ENCODE peak calls at places on chromosomes 1 and 21, in six cellular contexts. L is CD4-positive, CD25-positive, alpha-beta regulatory T cell; N is naive thymus-derived CD4-positive, alpha-beta T cell; Z is body of pancreas; O is heart right ventricle; T is Panc1. E is an unnamed sample.
A peak's percentile ranks its signal among the peaks of the same experiment; 100 is the strongest.

GRCh38 chr1:230986976-230987375 is 8.1 kb downstream of the ARV1 start:
- DNase-seq in L (no peak), N (no peak), Z (no peak), O (no peak), T (no peak), E (no peak)

GRCh38 chr1:226995966-226996332 is 55.9 kb downstream of the COQ8A start:
- DNase-seq in L (no peak), N (no peak), Z (no peak), O (no peak), T (no peak), E (no peak)

GRCh38 chr21:26909972-26910371 is 56.9 kb downstream of the ADAMTS5 start:
- DNase-seq in L (no peak), N (no peak), Z (no peak), O (peak; percentile 7), T (no peak), E (no peak)

GRCh38 chr21:41961282-41961701 is 7.5 kb upstream of the C2CD2 start:
- DNase-seq in L (no peak), N (no peak), Z (no peak), O (no peak), T (no peak), E (no peak)

GRCh38 chr21:37155216-37155615 is 82.2 kb downstream of the TTC3 start:
- DNase-seq in L (no peak), N (no peak), Z (no peak), O (no peak), T (no peak), E (no peak)

GRCh38 chr1:59126361-59126760 is 170.5 kb upstream of the FGGY start:
- DNase-seq in L (no peak), N (no peak), Z (no peak), O (no peak), T (no peak), E (no peak)

GRCh38 chr1:96633695-96634094 is 87.9 kb upstream of the PTBP2 start:
- DNase-seq in L (no peak), N (no peak), Z (no peak), O (no peak), T (no peak), E (no peak)

GRCh38 chr21:37430184-37430821 is 63.7 kb downstream of the DYRK1A start:
- DNase-seq in L (peak; percentile 16), N (no peak), Z (no peak), O (no peak), T (no peak), E (no peak)

GRCh38 chr1:228337711-228338520 is 68.7 kb downstream of the TRIM11 start:
- DNase-seq in L (no peak), N (no peak), Z (peak; percentile 4), O (no peak), T (no peak), E (no peak)

GRCh38 chr1:225870883-225871282 is 11.3 kb downstream of the TMEM63A start:
- DNase-seq in L (no peak), N (no peak), Z (no peak), O (no peak), T (no peak), E (no peak)

GRCh38 chr1:178134061-178134460 is 40.2 kb downstream of the RASAL2 start:
- DNase-seq in L (no peak), N (no peak), Z (no peak), O (peak; percentile 69), T (no peak), E (no peak)

GRCh38 chr1:40901886-40902633 is 39.9 kb upstream of the CITED4 start:
- DNase-seq in L (no peak), N (no peak), Z (no peak), O (peak; percentile 10), T (no peak), E (no peak)

GRCh38 chr1:33612877-33613487 is 140.5 kb downstream of the ZSCAN20 start:
- DNase-seq in L (peak; percentile 35), N (no peak), Z (peak; percentile 77), O (peak; percentile 70), T (peak; percentile 36), E (no peak)

GRCh38 chr1:61445269-61445825 is 279.6 kb downstream of the TM2D1 start:
- DNase-seq in L (no peak), N (no peak), Z (no peak), O (no peak), T (no peak), E (no peak)
- H3K4me1 ChIP-seq in L (no peaks in the 10 kb centered on the region), N (no peaks in the 10 kb centered on the region), Z (peaks cover 4% of the 10 kb centered on the region), O (peaks cover 88% of the 10 kb centered on the region), T (no peaks in the 10 kb centered on the region), E (no peaks in the 10 kb centered on the region)

GRCh38 chr1:172907834-172908326 is 142.9 kb downstream of the TNFSF18 start:
- DNase-seq in L (no peak), N (no peak), Z (no peak), O (no peak), T (no peak), E (no peak)
- H3K27ac ChIP-seq in L (no peak overlapping the region), N (no peak overlapping the region), Z (no peak overlapping the region), O (no peak overlapping the region), T (no peak overlapping the region), E (no peak overlapping the region)

GRCh38 chr21:10639123-10639522 is 117.7 kb downstream of the TPTE start:
- DNase-seq in L (no peak), N (no peak), Z (no peak), O (no peak), T (no peak), E (no peak)
- H3K9me3 ChIP-seq in L (peaks cover 18% of the 10 kb centered on the region), N (peaks cover 42% of the 10 kb centered on the region), Z (no peaks in the 10 kb centered on the region), O (peaks cover 89% of the 10 kb centered on the region), T (no peaks in the 10 kb centered on the region), E (no peaks in the 10 kb centered on the region)

GRCh38 chr1:169452921-169453320 is 25.6 kb upstream of the CCDC181 start:
- DNase-seq in L (no peak), N (no peak), Z (no peak), O (no peak), T (no peak), E (no peak)
- H3K4me1 ChIP-seq in L (no peaks in the 10 kb centered on the region), N (no peaks in the 10 kb centered on the region), Z (no peaks in the 10 kb centered on the region), O (no peaks in the 10 kb centered on the region), T (no peaks in the 10 kb centered on the region), E (no peaks in the 10 kb centered on the region)

GRCh38 chr1:24545673-24546072 is 10.2 kb upstream of the NCMAP start:
- DNase-seq in L (no peak), N (no peak), Z (no peak), O (no peak), T (no peak), E (no peak)

GRCh38 chr1:24540906-24541710 is 14.8 kb upstream of the NCMAP start:
- DNase-seq in L (peak; percentile 62), N (no peak), Z (peak; percentile 71), O (no peak), T (peak; percentile 28), E (no peak)

GRCh38 chr1:24544239-24544638 is 11.6 kb upstream of the NCMAP start:
- DNase-seq in L (no peak), N (no peak), Z (no peak), O (no peak), T (no peak), E (no peak)

GRCh38 chr1:24540051-24540905 is 15.6 kb upstream of the NCMAP start:
- DNase-seq in L (peak; percentile 40), N (no peak), Z (no peak), O (no peak), T (no peak), E (no peak)

DNA sequence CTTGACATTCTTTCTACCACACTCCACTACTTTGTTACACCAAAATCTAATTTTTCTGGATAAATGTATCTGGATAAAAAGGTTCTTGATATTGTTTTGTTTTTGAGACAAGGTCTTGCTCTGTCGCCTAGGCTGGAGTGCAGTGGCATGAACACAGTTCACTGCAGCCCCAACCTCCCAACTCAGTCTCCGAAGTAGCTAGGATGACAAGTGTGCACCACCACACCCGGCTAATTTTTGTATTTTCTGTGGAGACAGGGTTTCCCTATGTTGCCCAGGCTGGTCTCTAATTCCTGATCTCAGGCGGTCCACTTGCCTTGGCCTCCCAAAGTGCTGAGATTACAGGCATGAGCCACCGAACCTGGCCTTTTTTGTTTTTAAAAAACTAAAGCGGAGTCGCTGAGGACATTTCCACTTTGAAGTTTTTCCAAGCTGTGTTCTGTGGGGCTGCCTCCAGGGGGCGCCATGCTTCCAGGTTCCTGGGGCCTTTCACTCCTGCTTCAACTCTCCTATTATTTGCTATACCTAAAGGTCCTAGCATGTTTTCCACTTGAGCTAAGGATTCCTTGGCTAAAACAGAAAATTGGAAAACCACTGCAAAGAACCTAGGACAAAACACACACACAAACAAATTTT is 14.1 kb upstream of the NCMAP start:
- DNase-seq in L (no peak), N (no peak), Z (peak; percentile 44), O (no peak), T (no peak), E (no peak)
- H3K27ac ChIP-seq in L (peak overlapping the region; percentile 67), N (peak overlapping the region; percentile 38), Z (peak overlapping the region; percentile 63), O (no peak overlapping the region), T (peak overlapping the region; percentile 72), E (no peak overlapping the region)

GRCh38 chr1:2985694-2986548 is 35.3 kb upstream of the ACTRT2 start:
- DNase-seq in L (no peak), N (no peak), Z (no peak), O (no peak), T (no peak), E (no peak)
- H3K9me3 ChIP-seq in L (no peaks in the 10 kb centered on the region), N (no peaks in the 10 kb centered on the region), Z (no peaks in the 10 kb centered on the region), O (no peaks in the 10 kb centered on the region), T (no peaks in the 10 kb centered on the region), E (no peaks in the 10 kb centered on the region)

GRCh38 chr1:209037064-209037463 is 546.5 kb upstream of the CAMK1G start:
- DNase-seq in L (no peak), N (no peak), Z (no peak), O (no peak), T (no peak), E (no peak)

GRCh38 chr1:209040351-209040750 is 543.2 kb upstream of the CAMK1G start:
- DNase-seq in L (no peak), N (no peak), Z (no peak), O (no peak), T (no peak), E (no peak)

GRCh38 chr1:209041936-209042335 is 541.6 kb upstream of the CAMK1G start:
- DNase-seq in L (no peak), N (no peak), Z (no peak), O (no peak), T (no peak), E (no peak)

GRCh38 chr1:209038735-209039134 is 544.8 kb upstream of the CAMK1G start:
- DNase-seq in L (no peak), N (no peak), Z (no peak), O (no peak), T (no peak), E (no peak)

GRCh38 chr1:209038316-209038715 is 545.2 kb upstream of the CAMK1G start:
- DNase-seq in L (no peak), N (no peak), Z (no peak), O (no peak), T (no peak), E (no peak)
- H3K4me1 ChIP-seq in L (no peaks in the 10 kb centered on the region), N (no peaks in the 10 kb centered on the region), Z (no peaks in the 10 kb centered on the region), O (peaks cover 10% of the 10 kb centered on the region), T (no peaks in the 10 kb centered on the region), E (no peaks in the 10 kb centered on the region)

DNA sequence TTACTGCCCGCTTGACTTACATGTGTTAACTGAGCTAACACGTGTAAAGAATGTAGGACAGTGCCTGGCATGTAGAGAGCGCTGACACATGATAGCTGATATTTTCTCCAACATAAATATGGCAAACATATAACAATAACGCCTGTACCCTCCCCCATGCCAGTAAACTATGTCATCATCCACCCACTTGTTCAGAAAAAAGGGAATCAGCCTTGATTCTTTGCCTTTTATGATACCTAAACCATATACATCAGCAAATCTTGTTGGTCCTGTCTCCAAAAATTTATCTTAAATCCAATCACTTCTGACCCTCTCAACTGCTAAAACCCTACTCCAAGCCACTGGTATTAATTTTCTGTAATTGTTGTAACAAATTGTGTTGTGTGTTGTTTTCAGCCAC is 1.1 kb upstream of the ZNF692 start:
- DNase-seq in L (no peak), N (no peak), Z (no peak), O (no peak), T (no peak), E (no peak)
- H3K27ac ChIP-seq in L (no peak overlapping the region), N (no peak overlapping the region), Z (no peak overlapping the region), O (no peak overlapping the region), T (no peak overlapping the region), E (no peak overlapping the region)